ENCODE peak calls at places on chromosomes 12 and 14, in five cellular contexts. One of them, this sample, is unnamed.

GRCh38 chr14:91325211-91325610 is 80.7 kb upstream of the GPR68 start:
- DNase-seq in lower lobe of right lung: no peak
- DNase-seq in GM23338: no peak
- DNase-seq in kidney: peak; percentile 27
- DNase-seq in cardiac muscle cell: no peak
- DNase-seq in this sample: no peak

GRCh38 chr12:132527186-132527882 is 37.4 kb downstream of the FBRSL1 start:
- DNase-seq in kidney: no peak
- DNase-seq in cardiac muscle cell: no peak
- DNase-seq in GM23338: no peak
- DNase-seq in lower lobe of right lung: no peak
- DNase-seq in this sample: no peak

GRCh38 chr12:68557011-68557715 is 53.5 kb upstream of the RAP1B start:
- DNase-seq in lower lobe of right lung: no peak
- DNase-seq in GM23338: no peak
- DNase-seq in cardiac muscle cell: peak; percentile 75
- DNase-seq in kidney: no peak
- DNase-seq in this sample: peak; percentile 88

GRCh38 chr12:57765003-57765697 is 1.7 kb downstream of the CYP27B1 start:
- DNase-seq in cardiac muscle cell: peak; percentile 37
- DNase-seq in kidney: peak; percentile 80
- DNase-seq in GM23338: peak; percentile 86
- DNase-seq in lower lobe of right lung: peak; percentile 63
- DNase-seq in this sample: no peak

GRCh38 chr14:64732066-64732465 is 27.8 kb downstream of the PLEKHG3 start:
- DNase-seq in cardiac muscle cell: no peak
- DNase-seq in lower lobe of right lung: no peak
- DNase-seq in kidney: peak; percentile 37
- DNase-seq in GM23338: no peak
- DNase-seq in this sample: no peak

GRCh38 chr12:7327913-7328312 is 24.0 kb downstream of the ACSM4 start:
- DNase-seq in GM23338: no peak
- DNase-seq in cardiac muscle cell: no peak
- DNase-seq in kidney: no peak
- DNase-seq in lower lobe of right lung: no peak
- DNase-seq in this sample: no peak

GRCh38 chr14:95431199-95432145 is 85.0 kb downstream of the SYNE3 start:
- DNase-seq in GM23338: peak; percentile 77
- DNase-seq in kidney: peak; percentile 65
- DNase-seq in cardiac muscle cell: peak; percentile 50
- DNase-seq in lower lobe of right lung: no peak
- DNase-seq in this sample: no peak

GRCh38 chr12:6551496-6552139 is 4.2 kb downstream of the IFFO1 start:
- DNase-seq in GM23338: no peak
- DNase-seq in cardiac muscle cell: peak; percentile 68
- DNase-seq in kidney: no peak
- DNase-seq in lower lobe of right lung: no peak
- DNase-seq in this sample: no peak

GRCh38 chr14:59511916-59512530 is 27.7 kb downstream of the JKAMP start:
- DNase-seq in lower lobe of right lung: no peak
- DNase-seq in GM23338: peak; percentile 78
- DNase-seq in kidney: no peak
- DNase-seq in cardiac muscle cell: peak; percentile 15
- DNase-seq in this sample: no peak

GRCh38 chr14:23375527-23376251 is 1.2 kb upstream of the CMTM5 start:
- DNase-seq in cardiac muscle cell: no peak
- DNase-seq in kidney: no peak
- DNase-seq in GM23338: no peak
- DNase-seq in lower lobe of right lung: no peak
- DNase-seq in this sample: no peak

GRCh38 chr14:23377873-23378563 is 1.2 kb downstream of the CMTM5 start:
- DNase-seq in cardiac muscle cell: no peak
- DNase-seq in lower lobe of right lung: no peak
- DNase-seq in GM23338: no peak
- DNase-seq in kidney: no peak
- DNase-seq in this sample: no peak

GRCh38 chr14:23377201-23377550 is 330 bp downstream of the CMTM5 start:
- DNase-seq in kidney: no peak
- DNase-seq in cardiac muscle cell: no peak
- DNase-seq in GM23338: no peak
- DNase-seq in lower lobe of right lung: no peak
- DNase-seq in this sample: no peak

GRCh38 chr14:23378612-23379220 is 1.9 kb downstream of the CMTM5 start:
- DNase-seq in kidney: no peak
- DNase-seq in GM23338: no peak
- DNase-seq in lower lobe of right lung: no peak
- DNase-seq in cardiac muscle cell: no peak
- DNase-seq in this sample: no peak

GRCh38 chr14:23376477-23377200 is at the start of gene CMTM5:
- DNase-seq in kidney: no peak
- DNase-seq in cardiac muscle cell: peak; percentile 33
- DNase-seq in lower lobe of right lung: no peak
- DNase-seq in GM23338: peak; percentile 79
- DNase-seq in this sample: no peak
- H3K4me3 ChIP-seq in kidney: no peak within 1 kb of the TSS
- H3K4me3 ChIP-seq in cardiac muscle cell: no peak within 1 kb of the TSS
- H3K4me3 ChIP-seq in lower lobe of right lung: no peak within 1 kb of the TSS
- H3K4me3 ChIP-seq in GM23338: peak within 1 kb of the TSS; percentile 51
- H3K4me3 ChIP-seq in this sample: no peak within 1 kb of the TSS

GRCh38 chr12:92737855-92738850 is 35.4 kb downstream of the PLEKHG7 start:
- DNase-seq in cardiac muscle cell: no peak
- DNase-seq in GM23338: no peak
- DNase-seq in kidney: no peak
- DNase-seq in lower lobe of right lung: no peak
- DNase-seq in this sample: no peak

GRCh38 chr12:92730758-92731157 is 28.0 kb downstream of the PLEKHG7 start:
- DNase-seq in cardiac muscle cell: no peak
- DNase-seq in kidney: no peak
- DNase-seq in lower lobe of right lung: no peak
- DNase-seq in GM23338: no peak
- DNase-seq in this sample: no peak

GRCh38 chr12:92739099-92739498 is 36.3 kb downstream of the PLEKHG7 start:
- DNase-seq in lower lobe of right lung: no peak
- DNase-seq in GM23338: peak; percentile 5
- DNase-seq in kidney: no peak
- DNase-seq in cardiac muscle cell: peak; percentile 21
- DNase-seq in this sample: no peak

GRCh38 chr12:92736605-92737004 is 33.8 kb downstream of the PLEKHG7 start:
- DNase-seq in cardiac muscle cell: no peak
- DNase-seq in GM23338: no peak
- DNase-seq in kidney: no peak
- DNase-seq in lower lobe of right lung: no peak
- DNase-seq in this sample: no peak

GRCh38 chr12:92735131-92735721 is 32.4 kb downstream of the PLEKHG7 start:
- DNase-seq in cardiac muscle cell: peak; percentile 96
- DNase-seq in kidney: no peak
- DNase-seq in lower lobe of right lung: no peak
- DNase-seq in GM23338: peak; percentile 2
- DNase-seq in this sample: peak; percentile 78
- TF ChIP-seq CTCF in cardiac muscle cell: no peak
- TF ChIP-seq CTCF in kidney: no peak
- TF ChIP-seq CTCF in lower lobe of right lung: no peak
- TF ChIP-seq CTCF in GM23338: peak; percentile 12
- TF ChIP-seq CTCF in this sample: no peak

DNA sequence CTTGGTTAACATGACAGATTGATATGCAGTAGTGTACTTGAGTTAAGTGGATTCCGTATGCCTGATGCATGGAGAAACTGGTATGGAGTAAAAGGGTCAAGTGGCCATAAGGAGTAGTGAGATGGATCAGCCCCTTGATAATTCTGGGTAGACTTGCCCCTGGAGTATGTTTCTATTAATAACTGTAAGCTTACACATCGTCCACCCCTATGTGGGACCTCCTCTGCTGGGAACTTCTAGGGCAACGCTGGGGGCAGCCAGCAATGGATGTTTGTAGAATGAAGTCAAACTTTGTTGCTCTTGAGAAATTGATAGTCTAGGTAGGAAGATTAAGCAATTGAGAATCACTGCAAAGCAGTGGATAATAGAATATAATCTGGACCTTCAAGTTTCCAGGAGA is 3.5 kb downstream of the C12orf75 start:
- DNase-seq in GM23338: no peak
- DNase-seq in kidney: no peak
- DNase-seq in cardiac muscle cell: peak; percentile 30
- DNase-seq in lower lobe of right lung: no peak
- DNase-seq in this sample: peak; percentile 72
- H3K4me3 ChIP-seq in GM23338: no peak overlapping the region
- H3K4me3 ChIP-seq in kidney: no peak overlapping the region
- H3K4me3 ChIP-seq in cardiac muscle cell: no peak overlapping the region
- H3K4me3 ChIP-seq in lower lobe of right lung: no peak overlapping the region
- H3K4me3 ChIP-seq in this sample: peak overlapping the region; percentile 41

GRCh38 chr14:32933623-32933942 is 5.1 kb upstream of the NPAS3 start:
- DNase-seq in GM23338: peak; percentile 74
- DNase-seq in kidney: no peak
- DNase-seq in cardiac muscle cell: peak; percentile 32
- DNase-seq in lower lobe of right lung: no peak
- DNase-seq in this sample: no peak
- TF ChIP-seq CTCF in GM23338: peak; percentile 24
- TF ChIP-seq CTCF in kidney: no peak
- TF ChIP-seq CTCF in cardiac muscle cell: no peak
- TF ChIP-seq CTCF in lower lobe of right lung: no peak
- TF ChIP-seq CTCF in this sample: peak; percentile 2

GRCh38 chr12:1642513-1642912 is 13.5 kb downstream of the WNT5B start:
- DNase-seq in GM23338: no peak
- DNase-seq in lower lobe of right lung: no peak
- DNase-seq in cardiac muscle cell: no peak
- DNase-seq in kidney: no peak
- DNase-seq in this sample: no peak

GRCh38 chr12:1643056-1643455 is 14.0 kb downstream of the WNT5B start:
- DNase-seq in cardiac muscle cell: no peak
- DNase-seq in kidney: no peak
- DNase-seq in GM23338: no peak
- DNase-seq in lower lobe of right lung: no peak
- DNase-seq in this sample: no peak

GRCh38 chr12:1645819-1646218 is 16.8 kb downstream of the WNT5B start:
- DNase-seq in kidney: no peak
- DNase-seq in lower lobe of right lung: no peak
- DNase-seq in cardiac muscle cell: no peak
- DNase-seq in GM23338: no peak
- DNase-seq in this sample: no peak

GRCh38 chr12:1644523-1645438 is 15.8 kb downstream of the WNT5B start:
- DNase-seq in GM23338: no peak
- DNase-seq in kidney: peak; percentile 86
- DNase-seq in cardiac muscle cell: peak; percentile 83
- DNase-seq in lower lobe of right lung: no peak
- DNase-seq in this sample: no peak

DNA sequence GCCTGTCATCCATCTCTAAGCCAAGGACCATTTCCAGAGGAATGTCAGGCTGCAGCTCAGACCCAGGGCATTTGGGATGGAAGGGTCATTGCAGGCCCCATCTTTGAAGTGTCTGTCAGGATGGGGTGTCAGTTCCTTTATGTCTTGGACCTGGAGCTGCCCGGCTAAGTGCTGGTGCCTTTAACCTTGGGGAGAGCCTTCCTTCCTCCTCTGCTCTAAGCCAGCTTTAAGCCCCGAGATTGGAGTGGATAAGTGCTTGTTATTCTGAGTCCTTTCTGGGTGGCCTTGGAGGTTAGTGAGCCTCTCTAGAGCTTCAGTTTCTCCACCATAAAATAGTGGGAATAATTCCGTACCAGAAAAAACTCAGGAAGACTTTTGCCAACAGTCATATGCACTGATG is 15.1 kb downstream of the WNT5B start:
- DNase-seq in cardiac muscle cell: no peak
- DNase-seq in lower lobe of right lung: no peak
- DNase-seq in kidney: no peak
- DNase-seq in GM23338: no peak
- DNase-seq in this sample: no peak
- H3K4me3 ChIP-seq in cardiac muscle cell: no peak overlapping the region
- H3K4me3 ChIP-seq in lower lobe of right lung: no peak overlapping the region
- H3K4me3 ChIP-seq in kidney: no peak overlapping the region
- H3K4me3 ChIP-seq in GM23338: no peak overlapping the region
- H3K4me3 ChIP-seq in this sample: no peak overlapping the region

GRCh38 chr12:46677749-46678148 is 148.0 kb downstream of the SLC38A4 start:
- DNase-seq in kidney: no peak
- DNase-seq in lower lobe of right lung: no peak
- DNase-seq in cardiac muscle cell: peak; percentile 63
- DNase-seq in GM23338: peak; percentile 56
- DNase-seq in this sample: no peak
- TF ChIP-seq CTCF in kidney: no peak
- TF ChIP-seq CTCF in lower lobe of right lung: no peak
- TF ChIP-seq CTCF in cardiac muscle cell: peak; percentile 38
- TF ChIP-seq CTCF in GM23338: peak; percentile 49
- TF ChIP-seq CTCF in this sample: no peak

This sample was measured in AG04449.